ENCODE peak calls at places on chromosomes 2 and 18, in seven cellular contexts. Y is right cardiac atrium; N is stimulated activated CD8-positive, alpha-beta memory T cell treated with anti-CD3 and anti-CD28 coated beads, Interleukin-7, amount 100 ng/mL, for 48 hours; T is small intestine; V is IMR-90; L is GM13977; R is mesendoderm. Z is an unnamed sample.

GRCh38 chr2:164794432-164795231 is 47.0 kb downstream of the COBLL1 start:
- DNase-seq in Y (no peak), L (no peak), T (no peak), N (no peak), V (no peak), R (no peak), Z (no peak)

GRCh38 chr18:67081866-67082265 is 434.7 kb downstream of the DSEL start:
- DNase-seq in L (no peak), V (no peak), Y (no peak), N (no peak), T (no peak), R (peak), Z (no peak)

GRCh38 chr18:49898421-49898820 is 85.1 kb upstream of the ACAA2 start:
- DNase-seq in Y (peak), N (peak), R (peak), T (peak), L (peak), V (peak), Z (peak)

GRCh38 chr2:8441986-8442385 is 239.9 kb upstream of the ID2 start:
- DNase-seq in T (no peak), V (no peak), Y (no peak), R (no peak), L (no peak), N (no peak), Z (no peak)

GRCh38 chr2:14123436-14124103 is 508.9 kb upstream of the LRATD1 start:
- DNase-seq in Y (no peak), V (no peak), T (no peak), L (no peak), N (no peak), R (no peak), Z (no peak)

GRCh38 chr2:233412405-233412804 is 58.1 kb downstream of the DGKD start:
- DNase-seq in V (peak), L (no peak), Y (no peak), N (no peak), R (no peak), T (no peak), Z (no peak)

GRCh38 chr2:37109523-37109922 is 25.2 kb downstream of the GPATCH11 start:
- DNase-seq in T (no peak), R (no peak), V (peak), L (no peak), N (no peak), Y (no peak), Z (no peak)

GRCh38 chr18:34085140-34085739 is 139.5 kb downstream of the NOL4 start:
- DNase-seq in N (no peak), L (no peak), T (no peak), Y (no peak), R (no peak), V (no peak), Z (no peak)

GRCh38 chr2:234411793-234412192 is 85.1 kb downstream of the ARL4C start:
- DNase-seq in Y (no peak), N (no peak), T (no peak), V (no peak), L (peak), R (no peak), Z (no peak)

GRCh38 chr2:189657867-189658266 is 3.4 kb upstream of the ASNSD1 start:
- DNase-seq in T (peak), R (peak), V (peak), Y (peak), L (peak), N (no peak), Z (no peak)

GRCh38 chr2:142615876-142616275 is 261.6 kb upstream of the KYNU start:
- DNase-seq in N (no peak), R (no peak), T (no peak), V (no peak), L (no peak), Y (no peak), Z (no peak)

GRCh38 chr2:240787521-240788472 is 32.2 kb downstream of the KIF1A start:
- DNase-seq in T (no peak), Y (peak), V (no peak), R (no peak), N (no peak), L (no peak), Z (no peak)

GRCh38 chr2:105797298-105797819 is 52.6 kb downstream of the NCK2 start:
- DNase-seq in L (no peak), R (peak), V (peak), T (peak), N (no peak), Y (no peak), Z (no peak)

GRCh38 chr2:43045866-43046265 is 180.5 kb downstream of the ZFP36L2 start:
- DNase-seq in T (no peak), Y (no peak), L (no peak), V (no peak), R (no peak), N (no peak), Z (no peak)